ENCODE peak calls at places on chromosomes 4 and X, in four cellular contexts. C is heart right ventricle, I is fibroblast of pulmonary artery, R is lower lobe of right lung. U is an unnamed sample.

GRCh38 chrX:117196481-117196880 is 733.7 kb upstream of the CT83 start:
- DNase-seq in C (no peak), I (no peak), R (no peak), U (no peak)

GRCh38 chr4:109111031-109111430 is 191.4 kb downstream of the COL25A1 start:
- DNase-seq in C (no peak), I (no peak), R (no peak), U (no peak)

GRCh38 chr4:141328550-141329173 is 108.0 kb downstream of the ZNF330 start:
- DNase-seq in C (no peak), I (no peak), R (no peak), U (no peak)

GRCh38 chr4:94583938-94584641 is 132.3 kb downstream of the PDLIM5 start:
- DNase-seq in C (no peak), I (no peak), R (no peak), U (no peak)

GRCh38 chr4:79472693-79473552 is 64.9 kb upstream of the GK2 start:
- DNase-seq in C (no peak), I (no peak), R (no peak), U (no peak)

GRCh38 chr4:76591992-76592391 is 157.0 kb downstream of the SHROOM3 start:
- DNase-seq in C (no peak), I (no peak), R (no peak), U (no peak)

GRCh38 chr4:187558391-187558790 is 437.2 kb upstream of the ZFP42 start:
- DNase-seq in C (no peak), I (no peak), R (no peak), U (no peak)

GRCh38 chrX:71622347-71623104 is 4.2 kb upstream of the CXCR3 start:
- DNase-seq in C (peak; percentile 75), I (peak; percentile 77), R (peak; percentile 81), U (peak; percentile 88)

GRCh38 chrX:40099046-40099968 is 1.5 kb upstream of the BCOR start:
- DNase-seq in C (peak; percentile 19), I (no peak), R (peak; percentile 57), U (peak; percentile 70)

GRCh38 chr4:30717208-30718020 is 2.8 kb upstream of the PCDH7 start:
- DNase-seq in C (peak; percentile 24), I (peak; percentile 76), R (peak; percentile 51), U (peak; percentile 81)

GRCh38 chr4:140099993-140100392 is 54.0 kb downstream of the MAML3 start:
- DNase-seq in C (peak; percentile 48), I (no peak), R (peak; percentile 55), U (peak; percentile 68)

GRCh38 chr4:184991860-184992259 is 26.4 kb upstream of the HELT start:
- DNase-seq in C (no peak), I (no peak), R (no peak), U (no peak)

GRCh38 chrX:153554519-153555167 is 37.2 kb downstream of the ATP2B3 start:
- DNase-seq in C (peak; percentile 48), I (peak; percentile 46), R (peak; percentile 61), U (peak; percentile 87)

GRCh38 chrX:1392376-1393130 is 640 bp upstream of the SLC25A6 start:
- DNase-seq in C (peak; percentile 86), I (peak; percentile 67), R (no peak), U (no peak)

GRCh38 chrX:1393871-1394615 is 2.1 kb upstream of the SLC25A6 start:
- DNase-seq in C (no peak), I (no peak), R (peak; percentile 27), U (peak; percentile 30)

GRCh38 chrX:1397001-1397400 is 5.1 kb upstream of the SLC25A6 start:
- DNase-seq in C (no peak), I (no peak), R (peak; percentile 45), U (peak; percentile 67)

GRCh38 chrX:1395646-1396216 is 3.8 kb upstream of the SLC25A6 start:
- DNase-seq in C (no peak), I (no peak), R (no peak), U (peak; percentile 5)

DNA sequence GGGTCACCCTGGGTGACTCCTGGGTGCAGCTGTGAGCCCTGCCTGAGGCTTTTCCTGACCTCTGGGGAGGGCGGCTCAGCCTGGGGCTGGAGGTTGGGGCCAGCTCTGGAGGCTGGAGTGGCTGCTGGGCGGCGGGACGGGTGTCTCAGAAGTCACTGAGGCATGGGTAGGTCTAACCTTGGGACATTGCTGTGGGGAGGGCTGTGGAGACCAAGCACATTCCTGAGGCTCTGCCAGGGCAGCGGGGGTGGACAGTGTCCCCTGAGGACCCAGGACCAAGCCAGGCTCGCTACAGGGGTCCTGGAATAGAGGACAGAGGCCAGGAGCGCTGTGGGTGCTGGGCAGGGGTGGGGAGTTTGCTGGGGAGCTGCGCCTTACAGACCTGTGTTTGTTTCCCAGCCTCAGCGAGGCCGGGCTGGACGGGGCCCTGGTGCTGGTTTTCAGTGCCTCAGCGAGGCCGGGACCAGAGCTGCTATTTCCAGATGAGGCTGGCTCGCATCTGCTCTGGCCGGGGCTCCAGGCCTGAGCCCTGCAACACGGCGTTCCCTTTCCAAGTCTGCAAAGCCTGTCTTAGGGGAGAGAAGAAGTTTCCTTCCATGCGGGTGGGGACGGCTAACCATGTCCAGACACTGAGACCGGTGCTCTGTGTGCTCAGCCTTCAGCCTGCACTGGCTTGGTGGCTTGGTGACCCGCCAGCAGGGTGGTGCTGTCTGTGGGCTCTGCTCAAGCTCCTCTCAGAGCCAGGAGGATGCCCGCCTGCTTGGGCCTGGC is 3.0 kb upstream of the SLC25A6 start:
- DNase-seq in C (no peak), I (no peak), R (peak; percentile 41), U (peak; percentile 45)
- H3K4me3 ChIP-seq in C (no peak overlapping the region), I (no peak overlapping the region), R (no peak overlapping the region), U (no peak overlapping the region)

GRCh38 chrX:24526616-24527015 is 61.5 kb downstream of the PDK3 start:
- DNase-seq in C (no peak), I (no peak), R (no peak), U (no peak)
- H3K4me3 ChIP-seq in C (no peak overlapping the region), I (no peak overlapping the region), R (no peak overlapping the region), U (no peak overlapping the region)

DNA sequence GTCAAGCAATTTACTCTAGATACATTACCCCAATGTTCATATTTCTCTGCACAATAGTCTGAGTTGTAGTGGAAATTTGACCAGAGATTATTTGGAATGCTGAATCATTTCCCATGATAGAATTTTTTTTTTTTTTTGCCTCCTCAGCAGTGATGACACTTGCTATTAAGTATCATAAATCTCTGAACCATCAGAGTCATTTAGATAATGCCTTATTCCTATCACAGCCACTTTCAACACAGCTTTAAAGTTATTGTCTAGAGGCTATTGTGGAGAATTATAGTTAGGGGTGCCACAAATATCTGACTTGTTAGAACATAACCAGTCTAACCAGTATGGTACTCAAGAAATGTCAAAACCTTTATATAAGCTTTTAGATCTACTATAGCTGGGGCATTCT is 79.8 kb downstream of the LCORL start:
- DNase-seq in C (no peak), I (peak; percentile 14), R (no peak), U (no peak)
- H3K4me3 ChIP-seq in C (no peak overlapping the region), I (no peak overlapping the region), R (no peak overlapping the region), U (no peak overlapping the region)

DNA sequence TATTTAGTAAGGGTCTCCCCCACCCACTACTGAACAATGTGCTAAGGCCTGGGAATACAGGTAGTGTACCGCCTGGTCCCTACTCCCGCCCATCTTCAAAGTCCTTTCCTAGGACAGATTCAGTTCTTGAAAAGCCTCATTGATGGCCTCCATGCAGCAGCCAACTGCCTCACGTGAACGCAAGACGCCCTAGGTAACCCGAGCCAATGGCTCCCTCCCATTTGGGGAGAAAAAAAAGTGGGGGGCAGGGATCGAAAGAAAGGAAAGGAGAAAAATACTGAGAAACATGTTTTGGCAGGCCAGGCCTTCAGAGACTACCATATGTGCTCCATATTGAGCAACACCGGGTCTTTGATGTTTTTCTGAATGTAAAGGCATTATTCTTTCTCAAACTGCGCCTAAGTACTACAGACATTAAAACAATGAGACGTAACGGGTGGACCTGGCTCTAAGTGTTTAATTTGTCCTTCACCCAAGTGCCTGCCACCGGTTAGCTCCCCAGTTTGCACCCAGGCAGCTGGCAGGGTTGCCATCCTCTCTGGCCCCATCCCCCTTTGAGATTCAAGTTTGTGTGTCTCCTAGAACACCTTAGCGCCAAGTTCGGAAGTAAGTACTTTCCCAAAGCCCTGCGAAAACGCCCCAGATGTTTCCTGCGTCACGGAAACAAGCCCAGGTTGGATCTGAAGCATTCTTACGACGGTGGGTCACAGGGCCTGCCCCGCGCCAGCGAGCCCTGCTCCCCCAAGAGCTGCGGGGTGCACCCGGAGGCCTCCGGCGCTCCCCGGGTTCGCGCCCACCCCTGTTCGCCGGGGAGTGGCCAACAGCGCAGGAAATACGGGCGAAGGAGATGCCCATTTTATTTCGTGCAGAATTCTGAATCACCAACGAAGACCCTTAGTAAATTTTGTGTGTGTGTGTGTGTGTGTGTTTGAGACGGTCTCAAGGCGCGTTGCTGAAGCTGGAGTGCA is 30.2 kb downstream of the HAND2 start:
- DNase-seq in C (no peak), I (no peak), R (no peak), U (no peak)
- H3K4me3 ChIP-seq in C (no peak overlapping the region), I (no peak overlapping the region), R (no peak overlapping the region), U (no peak overlapping the region)